ENCODE peak calls at places on chromosomes 13 and 19, in eight cellular contexts. One of them, this sample, is unnamed.
A peak's percentile ranks its signal among the peaks of the same experiment; 100 is the strongest.

GRCh38 chr13:47413112-47413511 is 516.3 kb upstream of the HTR2A start:
- DNase-seq in activated CD4-positive, alpha-beta T cell treated with anti-CD3 and anti-CD28 coated beads, Interleukin-2, amount 50 U/mL, for 1 hour: no peak
- DNase-seq in AG04450: no peak
- DNase-seq in activated naive CD4-positive, alpha-beta T cell treated with anti-CD3 and anti-CD28 coated beads for 36 hours: no peak
- DNase-seq in NCI-H774: no peak
- DNase-seq in stimulated activated CD4-positive, alpha-beta T cell treated with anti-CD3 and anti-CD28 coated beads, Interleukin-1b, Interleukin-23, amount 100 ng/mL, for 4 hours: no peak
- DNase-seq in SJCRH30: no peak
- DNase-seq in M059J: no peak
- DNase-seq in this sample: no peak

GRCh38 chr19:6514926-6515325 is 12.8 kb upstream of the TUBB4A start:
- DNase-seq in activated CD4-positive, alpha-beta T cell treated with anti-CD3 and anti-CD28 coated beads, Interleukin-2, amount 50 U/mL, for 1 hour: no peak
- DNase-seq in AG04450: no peak
- DNase-seq in activated naive CD4-positive, alpha-beta T cell treated with anti-CD3 and anti-CD28 coated beads for 36 hours: no peak
- DNase-seq in NCI-H774: no peak
- DNase-seq in stimulated activated CD4-positive, alpha-beta T cell treated with anti-CD3 and anti-CD28 coated beads, Interleukin-1b, Interleukin-23, amount 100 ng/mL, for 4 hours: no peak
- DNase-seq in SJCRH30: no peak
- DNase-seq in M059J: no peak
- DNase-seq in this sample: no peak

GRCh38 chr13:94305934-94306333 is 173.5 kb downstream of the DCT start:
- DNase-seq in activated CD4-positive, alpha-beta T cell treated with anti-CD3 and anti-CD28 coated beads, Interleukin-2, amount 50 U/mL, for 1 hour: no peak
- DNase-seq in AG04450: no peak
- DNase-seq in activated naive CD4-positive, alpha-beta T cell treated with anti-CD3 and anti-CD28 coated beads for 36 hours: no peak
- DNase-seq in NCI-H774: no peak
- DNase-seq in stimulated activated CD4-positive, alpha-beta T cell treated with anti-CD3 and anti-CD28 coated beads, Interleukin-1b, Interleukin-23, amount 100 ng/mL, for 4 hours: no peak
- DNase-seq in SJCRH30: no peak
- DNase-seq in M059J: no peak
- DNase-seq in this sample: no peak

GRCh38 chr19:5838437-5839311 is 828 bp downstream of the FUT6 start:
- DNase-seq in activated CD4-positive, alpha-beta T cell treated with anti-CD3 and anti-CD28 coated beads, Interleukin-2, amount 50 U/mL, for 1 hour: no peak
- DNase-seq in AG04450: no peak
- DNase-seq in activated naive CD4-positive, alpha-beta T cell treated with anti-CD3 and anti-CD28 coated beads for 36 hours: no peak
- DNase-seq in NCI-H774: no peak
- DNase-seq in stimulated activated CD4-positive, alpha-beta T cell treated with anti-CD3 and anti-CD28 coated beads, Interleukin-1b, Interleukin-23, amount 100 ng/mL, for 4 hours: no peak
- DNase-seq in SJCRH30: no peak
- DNase-seq in M059J: no peak
- DNase-seq in this sample: no peak

GRCh38 chr13:50721664-50721976 is 121.9 kb downstream of the DLEU7 start:
- DNase-seq in activated CD4-positive, alpha-beta T cell treated with anti-CD3 and anti-CD28 coated beads, Interleukin-2, amount 50 U/mL, for 1 hour: no peak
- DNase-seq in AG04450: no peak
- DNase-seq in activated naive CD4-positive, alpha-beta T cell treated with anti-CD3 and anti-CD28 coated beads for 36 hours: no peak
- DNase-seq in NCI-H774: no peak
- DNase-seq in stimulated activated CD4-positive, alpha-beta T cell treated with anti-CD3 and anti-CD28 coated beads, Interleukin-1b, Interleukin-23, amount 100 ng/mL, for 4 hours: no peak
- DNase-seq in SJCRH30: no peak
- DNase-seq in M059J: no peak
- DNase-seq in this sample: no peak

GRCh38 chr19:8423821-8424223 is 10.7 kb downstream of the MARCHF2 start:
- DNase-seq in activated CD4-positive, alpha-beta T cell treated with anti-CD3 and anti-CD28 coated beads, Interleukin-2, amount 50 U/mL, for 1 hour: no peak
- DNase-seq in AG04450: peak; percentile 85
- DNase-seq in activated naive CD4-positive, alpha-beta T cell treated with anti-CD3 and anti-CD28 coated beads for 36 hours: no peak
- DNase-seq in NCI-H774: no peak
- DNase-seq in stimulated activated CD4-positive, alpha-beta T cell treated with anti-CD3 and anti-CD28 coated beads, Interleukin-1b, Interleukin-23, amount 100 ng/mL, for 4 hours: no peak
- DNase-seq in SJCRH30: peak; percentile 86
- DNase-seq in M059J: peak; percentile 99
- DNase-seq in this sample: peak; percentile 96

GRCh38 chr13:68027311-68027710 is 797.2 kb upstream of the PCDH9 start:
- DNase-seq in activated CD4-positive, alpha-beta T cell treated with anti-CD3 and anti-CD28 coated beads, Interleukin-2, amount 50 U/mL, for 1 hour: no peak
- DNase-seq in AG04450: no peak
- DNase-seq in activated naive CD4-positive, alpha-beta T cell treated with anti-CD3 and anti-CD28 coated beads for 36 hours: no peak
- DNase-seq in NCI-H774: no peak
- DNase-seq in stimulated activated CD4-positive, alpha-beta T cell treated with anti-CD3 and anti-CD28 coated beads, Interleukin-1b, Interleukin-23, amount 100 ng/mL, for 4 hours: no peak
- DNase-seq in SJCRH30: peak; percentile 75
- DNase-seq in M059J: no peak
- DNase-seq in this sample: no peak

GRCh38 chr13:20426766-20427448 is 98.8 kb downstream of the CRYL1 start:
- DNase-seq in activated CD4-positive, alpha-beta T cell treated with anti-CD3 and anti-CD28 coated beads, Interleukin-2, amount 50 U/mL, for 1 hour: no peak
- DNase-seq in AG04450: no peak
- DNase-seq in activated naive CD4-positive, alpha-beta T cell treated with anti-CD3 and anti-CD28 coated beads for 36 hours: no peak
- DNase-seq in NCI-H774: no peak
- DNase-seq in stimulated activated CD4-positive, alpha-beta T cell treated with anti-CD3 and anti-CD28 coated beads, Interleukin-1b, Interleukin-23, amount 100 ng/mL, for 4 hours: no peak
- DNase-seq in SJCRH30: no peak
- DNase-seq in M059J: peak; percentile 26
- DNase-seq in this sample: no peak

GRCh38 chr13:70162141-70162540 is 53.9 kb upstream of the KLHL1 start:
- DNase-seq in activated CD4-positive, alpha-beta T cell treated with anti-CD3 and anti-CD28 coated beads, Interleukin-2, amount 50 U/mL, for 1 hour: no peak
- DNase-seq in AG04450: no peak
- DNase-seq in activated naive CD4-positive, alpha-beta T cell treated with anti-CD3 and anti-CD28 coated beads for 36 hours: no peak
- DNase-seq in NCI-H774: no peak
- DNase-seq in stimulated activated CD4-positive, alpha-beta T cell treated with anti-CD3 and anti-CD28 coated beads, Interleukin-1b, Interleukin-23, amount 100 ng/mL, for 4 hours: no peak
- DNase-seq in SJCRH30: peak; percentile 55
- DNase-seq in M059J: no peak
- DNase-seq in this sample: no peak

GRCh38 chr19:32830231-32831014 is 39.1 kb downstream of the SLC7A9 start:
- DNase-seq in activated CD4-positive, alpha-beta T cell treated with anti-CD3 and anti-CD28 coated beads, Interleukin-2, amount 50 U/mL, for 1 hour: no peak
- DNase-seq in AG04450: peak; percentile 6
- DNase-seq in activated naive CD4-positive, alpha-beta T cell treated with anti-CD3 and anti-CD28 coated beads for 36 hours: no peak
- DNase-seq in NCI-H774: no peak
- DNase-seq in stimulated activated CD4-positive, alpha-beta T cell treated with anti-CD3 and anti-CD28 coated beads, Interleukin-1b, Interleukin-23, amount 100 ng/mL, for 4 hours: no peak
- DNase-seq in SJCRH30: no peak
- DNase-seq in M059J: peak; percentile 92
- DNase-seq in this sample: peak; percentile 58

GRCh38 chr19:12495002-12495802 is 10.6 kb upstream of the ZNF709 start:
- DNase-seq in activated CD4-positive, alpha-beta T cell treated with anti-CD3 and anti-CD28 coated beads, Interleukin-2, amount 50 U/mL, for 1 hour: peak; percentile 92
- DNase-seq in AG04450: peak; percentile 18
- DNase-seq in activated naive CD4-positive, alpha-beta T cell treated with anti-CD3 and anti-CD28 coated beads for 36 hours: peak; percentile 98
- DNase-seq in NCI-H774: peak; percentile 92
- DNase-seq in stimulated activated CD4-positive, alpha-beta T cell treated with anti-CD3 and anti-CD28 coated beads, Interleukin-1b, Interleukin-23, amount 100 ng/mL, for 4 hours: peak; percentile 92
- DNase-seq in SJCRH30: peak; percentile 95
- DNase-seq in M059J: peak; percentile 95
- DNase-seq in this sample: peak; percentile 54

GRCh38 chr19:37931941-37932655 is 25.1 kb downstream of the SIPA1L3 start:
- DNase-seq in activated CD4-positive, alpha-beta T cell treated with anti-CD3 and anti-CD28 coated beads, Interleukin-2, amount 50 U/mL, for 1 hour: peak; percentile 1
- DNase-seq in AG04450: peak; percentile 38
- DNase-seq in activated naive CD4-positive, alpha-beta T cell treated with anti-CD3 and anti-CD28 coated beads for 36 hours: peak; percentile 29
- DNase-seq in NCI-H774: peak; percentile 86
- DNase-seq in stimulated activated CD4-positive, alpha-beta T cell treated with anti-CD3 and anti-CD28 coated beads, Interleukin-1b, Interleukin-23, amount 100 ng/mL, for 4 hours: no peak
- DNase-seq in SJCRH30: peak; percentile 74
- DNase-seq in M059J: peak; percentile 98
- DNase-seq in this sample: peak; percentile 88

GRCh38 chr13:44407379-44407778 is 33.8 kb downstream of the SERP2 start:
- DNase-seq in activated CD4-positive, alpha-beta T cell treated with anti-CD3 and anti-CD28 coated beads, Interleukin-2, amount 50 U/mL, for 1 hour: no peak
- DNase-seq in AG04450: no peak
- DNase-seq in activated naive CD4-positive, alpha-beta T cell treated with anti-CD3 and anti-CD28 coated beads for 36 hours: no peak
- DNase-seq in NCI-H774: no peak
- DNase-seq in stimulated activated CD4-positive, alpha-beta T cell treated with anti-CD3 and anti-CD28 coated beads, Interleukin-1b, Interleukin-23, amount 100 ng/mL, for 4 hours: no peak
- DNase-seq in SJCRH30: no peak
- DNase-seq in M059J: no peak
- DNase-seq in this sample: no peak